ENCODE peak calls at places on chromosomes 6 and 20, in four cellular contexts. W is heart right ventricle, B is psoas muscle, T is fibroblast of pulmonary artery. E is an unnamed sample.

GRCh38 chr6:31058128-31058894 is 48.0 kb downstream of the MUC22 start:
- DNase-seq in W (no peak), B (no peak), T (peak), E (no peak)

GRCh38 chr6:126039284-126039683 is 52.9 kb downstream of the TRMT11 start:
- DNase-seq in B (no peak), T (peak), W (no peak), E (no peak)

GRCh38 chr6:7136859-7137334 is 29.1 kb downstream of the RREB1 start:
- DNase-seq in T (no peak), B (no peak), W (no peak), E (no peak)

GRCh38 chr6:154991207-154991606 is 3.9 kb upstream of the TIAM2 start:
- DNase-seq in T (no peak), W (no peak), B (no peak), E (no peak)

GRCh38 chr6:139764498-139764986 is 390.1 kb upstream of the CITED2 start:
- DNase-seq in W (peak), T (peak), B (peak), E (no peak)

GRCh38 chr6:166515072-166515810 is 71.2 kb downstream of the RAMACL start:
- DNase-seq in T (peak), W (no peak), B (peak), E (no peak)

GRCh38 chr20:48335421-48336090 is 492.2 kb downstream of the PREX1 start:
- DNase-seq in W (no peak), B (no peak), T (no peak), E (no peak)

GRCh38 chr6:16514249-16514648 is 247.0 kb downstream of the ATXN1 start:
- DNase-seq in W (no peak), B (no peak), T (peak), E (no peak)

GRCh38 chr6:113352831-113353230 is 504.3 kb upstream of the MARCKS start:
- DNase-seq in T (no peak), B (no peak), W (no peak), E (no peak)

GRCh38 chr6:45724027-45724426 is 291.6 kb downstream of the CLIC5 start:
- DNase-seq in T (no peak), B (no peak), W (no peak), E (no peak)

GRCh38 chr20:5041433-5041832 is 40.1 kb upstream of the SLC23A2 start:
- DNase-seq in B (no peak), W (no peak), T (peak), E (no peak)

GRCh38 chr20:41245086-41245707 is 72.3 kb downstream of the ZHX3 start:
- DNase-seq in T (peak), B (no peak), W (peak), E (no peak)

GRCh38 chr6:137882225-137882961 is 15.3 kb downstream of the TNFAIP3 start:
- DNase-seq in T (no peak), W (no peak), B (no peak), E (no peak)

GRCh38 chr6:133889557-133890301 is 816 bp downstream of the TCF21 start:
- DNase-seq in W (no peak), T (peak), B (peak), E (peak)

GRCh38 chr6:16758163-16758975 is 2.9 kb downstream of the ATXN1 start:
- DNase-seq in W (no peak), T (peak), B (no peak), E (no peak)

GRCh38 chr6:71028877-71029252 is 72.0 kb upstream of the B3GAT2 start:
- DNase-seq in B (no peak), T (no peak), W (no peak), E (no peak)

GRCh38 chr6:170271771-170272314 is 19.0 kb downstream of the DLL1 start:
- DNase-seq in B (no peak), T (no peak), W (no peak), E (no peak)

GRCh38 chr20:26163890-26164289 is 467.2 kb upstream of the ZNF337 start:
- DNase-seq in W (no peak), T (peak), B (no peak), E (no peak)

GRCh38 chr20:38043512-38044300 is 10.2 kb downstream of the RPRD1B start:
- DNase-seq in B (peak), W (no peak), T (peak), E (no peak)

GRCh38 chr6:158648682-158649131 is 1.1 kb upstream of the SYTL3 start:
- DNase-seq in W (no peak), T (peak), B (no peak), E (no peak)

GRCh38 chr20:50186151-50186885 is 4.3 kb upstream of the CEBPB start:
- DNase-seq in B (peak), W (peak), T (peak), E (peak)

GRCh38 chr20:57481281-57481711 is 43.6 kb downstream of the CTCFL start:
- DNase-seq in T (no peak), B (no peak), W (no peak), E (no peak)

GRCh38 chr6:81766482-81767069 is 14.1 kb upstream of the TENT5A start:
- DNase-seq in W (no peak), T (peak), B (no peak), E (no peak)

GRCh38 chr6:34149831-34150400 is 4.0 kb upstream of the GRM4 start:
- DNase-seq in B (no peak), T (no peak), W (no peak), E (no peak)

GRCh38 chr6:135962731-135963130 is 111.2 kb downstream of the PDE7B start:
- DNase-seq in W (no peak), T (peak), B (no peak), E (no peak)

GRCh38 chr6:105769987-105770386 is 316.1 kb upstream of the PRDM1 start:
- DNase-seq in B (no peak), W (no peak), T (no peak), E (no peak)
- TF ChIP-seq CTCF in B (no peak), W (no peak), T (no peak), E (no peak)

DNA sequence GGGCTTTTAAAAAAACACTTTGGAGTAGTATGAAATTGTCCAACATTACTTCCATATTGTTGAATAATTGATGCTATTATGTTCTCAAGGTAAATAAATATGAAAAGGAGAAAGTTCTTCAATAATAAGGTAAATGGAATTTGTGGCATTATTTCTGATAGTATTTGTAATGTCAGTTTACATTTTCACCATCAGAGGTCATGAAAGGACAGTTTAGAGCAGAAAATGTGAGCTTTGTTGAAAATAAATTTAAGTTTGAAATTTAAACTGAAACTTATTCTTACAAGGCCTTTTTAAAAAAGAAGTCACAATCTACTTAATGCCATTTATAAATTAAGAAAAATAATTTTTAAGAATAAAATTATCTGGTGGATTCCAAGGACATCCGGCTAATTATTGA is 15.8 kb upstream of the CEP162 start:
- DNase-seq in B (no peak), T (peak), W (no peak), E (no peak)
- TF ChIP-seq CTCF in B (no peak), T (peak), W (no peak), E (peak)

DNA sequence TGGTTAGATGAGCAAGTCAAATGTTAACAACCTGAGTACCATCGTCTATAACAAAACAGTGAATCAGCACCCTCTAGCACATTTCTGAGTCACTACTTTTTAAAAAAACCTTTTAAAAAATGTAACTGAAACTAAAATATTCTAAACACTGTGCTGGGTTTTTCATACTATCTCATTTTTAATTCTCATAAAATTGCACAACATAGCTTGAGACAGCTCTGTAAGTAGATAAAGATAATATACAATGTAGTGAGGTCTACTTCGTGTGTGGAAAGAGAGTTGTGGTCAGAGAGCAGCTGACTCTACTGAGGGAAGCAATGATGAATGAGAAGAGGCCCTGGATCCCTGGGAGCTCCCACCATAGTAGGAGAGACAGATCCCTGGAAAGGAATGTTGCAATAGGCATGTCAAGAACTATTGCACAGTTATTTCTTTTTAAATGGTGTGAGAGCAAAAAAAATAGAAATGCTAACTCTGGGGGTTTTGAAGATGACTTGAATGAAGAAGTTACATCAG is 13.6 kb upstream of the CALHM6 start:
- DNase-seq in T (peak), B (no peak), W (no peak), E (no peak)
- TF ChIP-seq CTCF in T (no peak), B (no peak), W (no peak), E (no peak)

GRCh38 chr20:2387180-2387577 is 6.5 kb downstream of the TGM6 start:
- DNase-seq in W (no peak), B (no peak), T (peak), E (no peak)
- TF ChIP-seq CTCF in W (peak), B (peak), T (peak), E (peak)

DNA sequence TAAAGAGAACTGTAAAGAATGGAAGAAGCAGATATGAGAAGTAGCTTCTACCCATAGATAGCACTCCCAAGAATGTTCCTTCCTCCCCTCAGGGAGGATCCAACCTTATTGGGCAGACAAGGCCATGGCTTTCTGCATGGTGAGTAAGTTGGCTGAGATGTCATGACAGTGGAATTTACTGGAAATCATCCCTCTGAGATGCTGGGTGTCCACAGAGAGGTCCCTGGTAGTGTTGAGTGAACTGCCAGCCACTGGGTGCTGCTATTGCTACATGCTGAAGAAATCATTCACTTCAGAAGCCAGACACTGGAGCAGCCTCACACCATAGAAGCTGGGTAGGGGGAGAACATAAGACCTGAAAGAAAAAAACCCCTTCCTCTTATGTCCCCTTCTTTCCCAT is 46.4 kb upstream of the FERMT1 start:
- DNase-seq in W (no peak), B (no peak), T (peak), E (no peak)
- TF ChIP-seq CTCF in W (no peak), B (no peak), T (peak), E (no peak)

GRCh38 chr20:11569163-11569562 is 348.5 kb upstream of the BTBD3 start:
- DNase-seq in W (no peak), B (no peak), T (no peak), E (no peak)
- TF ChIP-seq CTCF in W (no peak), B (no peak), T (no peak), E (no peak)

GRCh38 chr6:149026530-149026942 is 279.7 kb downstream of the UST start:
- DNase-seq in W (no peak), T (peak), B (no peak), E (no peak)
- TF ChIP-seq CTCF in W (peak), T (peak), B (no peak), E (no peak)

DNA sequence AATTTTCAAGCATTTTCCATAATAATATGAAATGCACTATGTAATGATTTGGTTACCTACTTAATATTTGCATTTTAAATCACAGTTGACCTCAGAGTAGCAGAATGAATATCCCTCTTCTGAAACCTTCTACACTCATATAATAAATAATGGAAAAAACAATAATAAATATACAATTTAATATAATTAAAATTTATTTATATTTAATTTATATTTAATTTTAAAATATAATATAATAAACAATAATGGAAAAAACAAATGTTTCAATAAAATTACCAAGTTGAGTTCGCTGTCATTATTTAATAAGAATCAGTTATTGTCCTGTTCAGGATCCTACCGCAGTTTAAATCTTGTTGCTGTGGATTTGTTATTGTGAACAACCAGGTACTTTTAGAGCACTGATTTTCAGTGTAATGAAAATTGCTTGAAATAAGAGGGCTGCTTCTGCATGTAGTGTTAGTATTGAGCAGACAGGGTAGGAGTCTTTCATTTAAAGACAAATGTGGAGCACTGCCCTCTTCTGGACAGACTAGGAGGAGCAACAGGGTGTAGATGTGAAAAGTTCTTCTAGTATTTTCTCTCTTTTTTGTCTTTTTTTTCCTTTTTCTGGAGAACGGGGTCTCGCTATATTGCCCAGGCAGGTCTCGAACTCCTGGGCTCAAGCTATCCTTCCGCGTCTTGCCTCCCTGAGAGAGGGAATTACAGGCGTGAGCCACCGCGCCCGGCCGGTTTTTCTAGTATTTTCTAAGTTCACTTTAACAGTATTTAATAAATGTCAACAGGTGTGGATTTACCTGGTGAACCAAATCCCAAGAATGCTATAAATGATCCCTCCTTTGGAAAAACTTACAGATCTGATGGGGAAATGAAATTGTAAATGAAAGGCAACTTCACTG is 13.6 kb downstream of the TRAPPC3L start:
- DNase-seq in W (peak), B (peak), T (peak), E (peak)
- TF ChIP-seq CTCF in W (peak), B (peak), T (peak), E (peak)

GRCh38 chr6:2760882-2761842 is 4.0 kb upstream of the WRNIP1 start:
- DNase-seq in B (no peak), T (no peak), W (no peak), E (no peak)
- TF ChIP-seq CTCF in B (peak), T (peak), W (peak), E (peak)

DNA sequence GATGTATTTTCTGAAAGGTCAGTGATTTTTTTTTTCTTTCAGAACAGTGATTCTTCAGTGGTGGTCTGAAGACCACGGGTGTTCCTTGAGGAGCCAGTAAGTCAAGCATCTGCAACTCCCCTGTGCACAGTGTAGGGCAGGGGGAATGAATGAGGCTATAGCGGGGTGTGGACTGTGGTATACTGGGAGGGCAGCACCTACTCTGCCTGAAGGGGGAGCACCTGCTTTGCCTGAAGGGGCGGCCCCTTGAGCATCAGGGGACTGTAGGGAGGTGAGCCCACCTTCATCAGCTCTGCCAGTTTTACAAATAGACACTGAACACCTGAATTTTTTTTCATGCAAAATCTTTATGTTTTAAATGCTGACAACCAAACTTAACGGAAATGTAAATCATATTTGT is 77.5 kb upstream of the RIPOR2 start:
- DNase-seq in T (no peak), W (no peak), B (no peak), E (no peak)
- TF ChIP-seq CTCF in T (peak), W (no peak), B (no peak), E (no peak)